ENCODE peak calls at places on chromosomes 1 and 21, in four cellular contexts. Q is CD4-positive, alpha-beta T cell; G is stomach; Y is hepatocyte. O is an unnamed sample.
A peak's percentile ranks its signal among the peaks of the same experiment; 100 is the strongest.

GRCh38 chr1:89657886-89658285 is 25.0 kb downstream of the LRRC8C start:
- DNase-seq in Q (no peak), G (no peak), Y (no peak), O (no peak)

GRCh38 chr1:97685355-97685754 is 235.5 kb downstream of the DPYD start:
- DNase-seq in Q (no peak), G (no peak), Y (no peak), O (no peak)

GRCh38 chr1:98940680-98941079 is 64.0 kb downstream of the PLPPR5 start:
- DNase-seq in Q (no peak), G (no peak), Y (no peak), O (peak; percentile 85)

GRCh38 chr1:229087339-229087738 is 183.6 kb upstream of the RAB4A start:
- DNase-seq in Q (no peak), G (no peak), Y (no peak), O (no peak)

GRCh38 chr1:65793359-65793732 is 651 bp downstream of the PDE4B start:
- DNase-seq in Q (no peak), G (no peak), Y (no peak), O (no peak)

GRCh38 chr1:40407453-40407852 is 33.9 kb downstream of the SMAP2 start:
- DNase-seq in Q (no peak), G (no peak), Y (no peak), O (no peak)

GRCh38 chr1:180098242-180098995 is 56.2 kb upstream of the QSOX1 start:
- DNase-seq in Q (no peak), G (no peak), Y (peak; percentile 54), O (peak; percentile 7)

GRCh38 chr1:246338546-246338945 is 168.5 kb downstream of the SMYD3 start:
- DNase-seq in Q (no peak), G (no peak), Y (no peak), O (no peak)

GRCh38 chr1:47187226-47187925 is 2.5 kb downstream of the PDZK1IP1 start:
- DNase-seq in Q (no peak), G (peak; percentile 21), Y (peak; percentile 47), O (no peak)

GRCh38 chr21:43195131-43196021 is 26.6 kb downstream of the CRYAA start:
- DNase-seq in Q (no peak), G (no peak), Y (peak; percentile 25), O (no peak)

GRCh38 chr1:207673399-207673798 is 28.5 kb downstream of the CR1L start:
- DNase-seq in Q (no peak), G (no peak), Y (no peak), O (no peak)

GRCh38 chr1:246797597-246797996 is 73.4 kb downstream of the SCCPDH start:
- DNase-seq in Q (no peak), G (no peak), Y (no peak), O (no peak)

GRCh38 chr1:24373044-24373443 is 40.5 kb downstream of the STPG1 start:
- DNase-seq in Q (no peak), G (no peak), Y (no peak), O (no peak)

GRCh38 chr1:78831731-78832360 is 174.7 kb downstream of the ADGRL4 start:
- DNase-seq in Q (no peak), G (no peak), Y (no peak), O (peak; percentile 60)

GRCh38 chr1:59204001-59204400 is 92.9 kb upstream of the FGGY start:
- DNase-seq in Q (no peak), G (peak; percentile 65), Y (no peak), O (no peak)

GRCh38 chr1:203628185-203628996 is 1.8 kb downstream of the ATP2B4 start:
- DNase-seq in Q (no peak), G (no peak), Y (peak; percentile 81), O (peak; percentile 77)

GRCh38 chr1:21936366-21937031 is 611 bp downstream of the HSPG2 start:
- DNase-seq in Q (no peak), G (no peak), Y (no peak), O (no peak)

GRCh38 chr1:54904476-54905048 is 17.6 kb upstream of the DHCR24 start:
- DNase-seq in Q (no peak), G (no peak), Y (no peak), O (peak; percentile 50)

GRCh38 chr1:15667362-15667761 is 16.8 kb upstream of the PLEKHM2 start:
- DNase-seq in Q (no peak), G (no peak), Y (no peak), O (no peak)

GRCh38 chr21:27129215-27129614 is 162.3 kb upstream of the ADAMTS5 start:
- DNase-seq in Q (no peak), G (no peak), Y (no peak), O (no peak)

GRCh38 chr1:115242543-115242942 is 95.5 kb downstream of the NGF start:
- DNase-seq in Q (no peak), G (no peak), Y (no peak), O (no peak)

GRCh38 chr1:154750681-154751665 is 119.1 kb downstream of the KCNN3 start:
- DNase-seq in Q (no peak), G (no peak), Y (no peak), O (no peak)

GRCh38 chr21:46009951-46010655 is 28.5 kb downstream of the COL6A1 start:
- DNase-seq in Q (no peak), G (peak; percentile 17), Y (no peak), O (no peak)
- TF ChIP-seq CTCF in Q (no peak), G (no peak), Y (no peak), O (no peak)

DNA sequence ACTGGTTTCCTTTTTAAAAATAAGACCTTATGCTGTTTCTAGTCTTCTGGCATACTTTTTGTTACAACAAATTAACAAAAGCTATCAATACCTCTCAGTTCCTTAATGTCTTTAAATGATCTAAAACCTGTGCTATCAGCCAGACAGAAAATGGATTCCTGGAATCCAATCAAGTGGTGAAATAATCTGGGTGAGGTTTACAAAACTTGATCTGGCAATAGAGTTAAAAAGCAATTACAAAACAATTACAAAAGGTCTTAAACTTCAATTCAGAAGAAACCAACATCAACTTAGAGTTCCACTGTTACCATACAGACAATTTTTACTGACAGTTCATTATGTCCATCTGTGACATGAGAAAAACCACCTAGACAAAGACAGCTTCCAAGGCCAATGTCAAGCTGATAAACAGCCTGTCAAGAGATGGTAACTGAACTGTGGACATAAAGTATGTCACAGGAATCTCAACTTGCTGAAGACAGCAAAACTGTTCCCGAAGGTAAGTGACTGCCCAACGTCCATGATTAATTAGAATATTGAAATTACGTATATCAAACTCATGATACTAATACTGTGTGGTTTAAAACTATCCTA is 17.4 kb downstream of the ZZZ3 start:
- DNase-seq in Q (no peak), G (no peak), Y (no peak), O (no peak)
- H3K27ac ChIP-seq in Q (no peak overlapping the region), G (no peak overlapping the region), Y (no peak overlapping the region), O (no peak overlapping the region)

DNA sequence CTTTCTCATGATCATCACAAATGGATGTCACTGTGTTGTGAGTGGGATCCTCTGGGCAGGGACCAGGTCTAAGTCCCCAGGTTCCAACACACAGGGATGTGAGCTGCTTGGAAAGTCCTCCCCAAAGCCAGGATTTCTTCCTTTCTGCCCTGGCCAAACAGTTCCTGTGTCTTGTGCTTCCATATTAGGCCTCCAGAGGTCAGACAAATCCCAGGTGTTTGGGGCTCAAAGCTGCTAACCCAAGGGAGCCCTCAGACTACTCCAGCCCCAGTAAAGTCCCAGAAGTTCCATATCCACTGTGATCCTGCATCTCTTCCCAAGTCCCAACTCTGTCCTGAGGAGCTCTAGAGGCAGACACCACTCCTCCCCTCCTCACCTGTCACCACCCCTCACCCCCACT is 27.7 kb upstream of the MAGOH start:
- DNase-seq in Q (no peak), G (no peak), Y (no peak), O (peak; percentile 44)
- TF ChIP-seq CTCF in Q (no peak), G (no peak), Y (peak; percentile 24), O (no peak)

DNA sequence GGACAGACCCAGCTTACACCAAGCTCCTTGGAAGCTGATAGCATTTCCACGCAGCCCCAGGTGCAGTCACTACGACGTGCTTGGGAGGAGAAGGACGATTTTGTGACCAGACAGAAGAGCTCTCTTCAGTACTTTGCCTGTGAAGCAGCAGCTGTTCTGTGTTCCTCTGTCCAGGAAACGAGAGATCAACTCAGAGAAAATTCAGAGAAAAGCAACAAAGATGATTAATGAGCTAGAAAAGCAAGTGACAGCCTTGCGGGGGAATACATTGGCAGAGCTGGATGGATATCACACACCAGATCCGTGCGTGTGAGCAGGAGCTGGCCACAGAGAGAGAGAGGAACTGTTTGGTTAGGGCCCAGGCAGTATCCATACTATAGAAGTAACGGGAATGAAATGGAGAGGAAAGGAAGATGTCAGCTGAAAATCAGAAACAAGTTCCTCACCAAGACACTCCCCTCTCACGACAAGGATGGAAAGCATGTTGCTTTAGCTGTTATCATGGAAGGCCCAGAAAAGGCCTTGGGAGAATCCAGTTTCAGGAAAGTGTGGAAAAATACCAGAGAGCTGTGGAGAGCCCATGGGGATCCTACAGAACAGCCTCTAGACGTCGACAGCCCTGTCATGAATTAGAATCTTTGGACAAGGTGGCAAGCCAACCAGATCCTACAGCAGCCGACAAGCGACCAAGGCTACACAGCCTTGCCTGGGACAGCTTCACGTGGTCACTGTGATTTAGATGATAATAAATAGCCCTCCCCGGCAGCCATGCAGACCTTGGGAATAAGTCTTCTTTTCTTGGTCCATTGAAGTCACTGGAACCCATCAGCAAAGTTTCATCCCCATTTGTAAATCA is 106.1 kb downstream of the TOMM20 start:
- DNase-seq in Q (no peak), G (no peak), Y (no peak), O (no peak)
- H3K27ac ChIP-seq in Q (no peak overlapping the region), G (no peak overlapping the region), Y (peak overlapping the region; percentile 71), O (no peak overlapping the region)

GRCh38 chr1:165686121-165686970 is 12.0 kb downstream of the ALDH9A1 start:
- DNase-seq in Q (no peak), G (no peak), Y (no peak), O (no peak)
- TF ChIP-seq CTCF in Q (no peak), G (no peak), Y (no peak), O (no peak)

DNA sequence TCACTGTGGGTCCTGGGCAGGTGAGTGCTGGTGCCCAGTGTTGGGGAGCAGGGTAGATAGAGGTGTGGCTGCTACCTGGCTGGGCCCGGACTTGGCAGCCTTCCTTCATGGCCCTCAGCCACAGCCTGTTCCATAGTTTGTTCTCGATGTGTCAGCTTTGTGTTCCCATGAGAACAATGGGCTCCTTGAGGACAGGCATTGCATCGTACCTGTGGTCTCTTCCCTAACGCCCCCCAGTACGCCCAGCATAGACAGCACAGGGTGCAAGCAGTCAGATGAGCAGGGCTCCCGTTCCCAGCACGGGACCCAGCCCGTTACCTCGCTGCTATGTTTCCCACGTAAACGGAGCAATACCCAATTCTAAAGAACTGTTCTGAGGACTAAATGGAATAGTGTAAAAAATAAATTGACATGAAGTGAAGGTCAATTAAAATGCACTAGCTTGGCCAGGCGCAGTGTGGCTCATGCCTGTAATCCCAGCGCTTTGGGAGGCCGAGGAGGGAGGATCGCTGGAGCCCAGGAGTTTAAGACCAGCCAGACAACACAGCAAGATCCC is 775 bp upstream of the SLX9 start:
- DNase-seq in Q (no peak), G (peak; percentile 49), Y (no peak), O (no peak)
- H3K27ac ChIP-seq in Q (peak overlapping the region; percentile 18), G (peak overlapping the region; percentile 70), Y (peak overlapping the region; percentile 62), O (peak overlapping the region; percentile 78)

GRCh38 chr1:16986596-16987361 is 6.4 kb upstream of the MFAP2 start:
- DNase-seq in Q (no peak), G (no peak), Y (no peak), O (no peak)
- TF ChIP-seq CTCF in Q (no peak), G (no peak), Y (peak; percentile 32), O (peak; percentile 35)